ENCODE peak calls at places on chromosome 9, in four cellular contexts. J is GM12891, H is GM12878, Q is K562. L is an unnamed sample.
A peak's percentile ranks its signal among the peaks of the same experiment; 100 is the strongest.

GRCh38 chr9:129401623-129402340 is 219.1 kb downstream of the C9orf50 start:
- DNase-seq in J (no peak), Q (peak; percentile 71), H (no peak), L (no peak)

GRCh38 chr9:110623462-110624025 is 44.0 kb upstream of the SVEP1 start:
- DNase-seq in H (peak; percentile 28), J (no peak), Q (peak; percentile 16), L (peak; percentile 36)

GRCh38 chr9:82022121-82022520 is 33.5 kb downstream of the SPATA31D1 start:
- DNase-seq in H (no peak), J (no peak), Q (no peak), L (no peak)

GRCh38 chr9:88418025-88418424 is 29.8 kb downstream of the SPIN1 start:
- DNase-seq in Q (no peak), H (no peak), J (no peak), L (no peak)

GRCh38 chr9:32434892-32435291 is 50.4 kb downstream of the ACO1 start:
- DNase-seq in J (no peak), Q (no peak), H (no peak), L (no peak)

GRCh38 chr9:90860826-90861225 is 59.2 kb downstream of the SYK start:
- DNase-seq in J (no peak), Q (no peak), H (no peak), L (peak; percentile 89)

GRCh38 chr9:129436751-129437625 is 183.9 kb downstream of the C9orf50 start:
- DNase-seq in Q (peak; percentile 70), H (no peak), J (no peak), L (no peak)

GRCh38 chr9:110887276-110887675 is 151.0 kb downstream of the LPAR1 start:
- DNase-seq in Q (no peak), H (no peak), J (no peak), L (no peak)

GRCh38 chr9:69276775-69277174 is 48.2 kb upstream of the ENTREP1 start:
- DNase-seq in H (no peak), Q (no peak), J (no peak), L (no peak)

GRCh38 chr9:128298535-128299482 is 22.7 kb downstream of the SWI5 start:
- DNase-seq in Q (peak; percentile 93), J (no peak), H (no peak), L (no peak)

GRCh38 chr9:96109718-96110351 is 192.1 kb downstream of the HSD17B3 start:
- DNase-seq in Q (no peak), J (no peak), H (no peak), L (no peak)

GRCh38 chr9:133119039-133119438 is 2.0 kb downstream of the RALGDS start:
- DNase-seq in H (no peak), J (no peak), Q (no peak), L (no peak)

GRCh38 chr9:36937951-36938350 is 96.1 kb downstream of the PAX5 start:
- DNase-seq in H (no peak), J (no peak), Q (no peak), L (no peak)

GRCh38 chr9:114321759-114322158 is 1.1 kb upstream of the ORM1 start:
- DNase-seq in H (no peak), J (no peak), Q (no peak), L (no peak)

DNA sequence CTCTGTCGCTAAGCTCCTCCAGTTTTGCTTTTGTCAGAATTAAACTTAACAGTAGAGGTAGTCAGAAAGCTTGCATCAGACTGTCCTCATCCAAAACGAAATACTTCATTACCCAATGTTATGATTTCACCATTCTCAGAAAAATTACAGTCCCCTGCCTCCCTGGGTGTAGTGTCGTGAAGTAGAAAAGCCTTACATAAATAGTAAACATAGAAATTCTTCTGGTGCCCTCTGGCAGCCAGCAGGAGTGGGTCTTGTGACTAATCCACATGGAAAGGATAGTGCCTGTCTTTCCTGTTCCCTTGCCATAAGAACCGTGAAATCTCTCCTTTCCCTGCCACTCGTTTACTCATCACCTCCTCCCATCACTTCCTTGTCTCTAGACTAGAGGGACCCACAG is 230.6 kb downstream of the GNA14 start:
- DNase-seq in Q (no peak), J (no peak), H (no peak), L (peak; percentile 54)
- TF ChIP-seq SPI1 in Q (no peak), J (no peak), H (no peak), L (no peak)

DNA sequence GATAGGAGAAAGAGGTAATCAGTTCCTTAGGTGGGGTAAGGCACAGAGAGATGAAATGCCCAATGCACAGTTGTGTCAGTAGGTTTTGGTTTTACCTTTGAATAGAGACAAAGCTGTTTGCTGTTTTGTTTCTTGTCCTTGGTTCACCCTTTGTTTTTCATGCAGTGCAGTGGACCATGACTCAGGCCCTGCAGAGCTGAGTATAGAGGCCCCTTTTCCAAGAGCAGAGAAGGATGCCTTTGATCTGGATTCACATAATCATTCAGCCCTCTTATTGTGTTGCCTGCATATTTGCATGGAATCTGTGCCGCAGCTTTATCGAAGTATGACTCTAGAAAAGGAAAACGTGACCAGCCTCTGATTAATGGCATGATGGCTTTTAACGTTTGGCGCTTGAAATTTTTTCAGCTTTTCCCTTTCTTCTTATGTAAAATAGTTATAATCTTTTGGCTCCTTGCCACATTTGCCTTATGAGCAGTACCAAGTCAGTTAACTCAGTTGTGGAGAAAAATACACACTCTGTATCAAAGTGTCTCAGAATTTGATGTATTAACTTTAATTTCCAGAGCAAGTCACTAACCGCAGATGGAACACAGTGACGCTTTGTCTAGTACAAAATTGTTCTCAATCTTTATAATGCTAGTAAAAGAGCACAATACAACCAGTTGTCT is 197.6 kb downstream of the KDM4C start:
- DNase-seq in Q (no peak), J (no peak), H (no peak), L (no peak)
- TF ChIP-seq SPI1 in Q (no peak), J (no peak), H (no peak), L (no peak)

DNA sequence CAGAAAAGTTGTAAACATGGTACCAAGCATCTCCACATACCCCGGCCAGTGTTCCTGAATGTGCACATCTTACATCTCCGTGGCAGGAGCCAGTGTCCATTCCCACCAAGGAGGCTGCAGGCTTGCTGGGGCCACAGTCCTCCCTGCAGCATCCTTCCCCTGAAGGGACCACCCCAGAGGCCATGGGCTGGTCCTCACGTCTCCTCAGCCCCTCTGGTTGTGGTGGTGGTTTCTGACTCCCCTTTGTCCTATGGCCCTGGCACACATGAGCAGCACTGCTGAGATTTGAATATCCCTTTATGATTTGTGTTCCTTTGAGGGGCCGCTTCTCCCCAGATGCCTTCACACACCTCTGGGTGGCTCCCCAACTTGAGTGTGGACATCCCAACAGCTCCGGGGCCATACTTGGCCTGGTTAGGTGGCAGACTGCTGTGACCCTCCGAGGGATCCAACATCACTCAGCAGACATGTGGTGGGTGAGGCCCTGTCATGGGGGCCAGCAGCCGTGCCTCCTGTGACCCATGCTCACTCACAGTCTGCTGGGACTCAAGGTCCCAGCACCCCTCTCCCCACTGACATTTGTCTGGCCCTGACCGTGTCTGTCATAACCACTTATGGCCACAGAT is 14.3 kb downstream of the PHF2 start:
- DNase-seq in Q (no peak), H (no peak), J (no peak), L (no peak)
- TF ChIP-seq SPI1 in Q (no peak), H (no peak), J (no peak), L (no peak)

DNA sequence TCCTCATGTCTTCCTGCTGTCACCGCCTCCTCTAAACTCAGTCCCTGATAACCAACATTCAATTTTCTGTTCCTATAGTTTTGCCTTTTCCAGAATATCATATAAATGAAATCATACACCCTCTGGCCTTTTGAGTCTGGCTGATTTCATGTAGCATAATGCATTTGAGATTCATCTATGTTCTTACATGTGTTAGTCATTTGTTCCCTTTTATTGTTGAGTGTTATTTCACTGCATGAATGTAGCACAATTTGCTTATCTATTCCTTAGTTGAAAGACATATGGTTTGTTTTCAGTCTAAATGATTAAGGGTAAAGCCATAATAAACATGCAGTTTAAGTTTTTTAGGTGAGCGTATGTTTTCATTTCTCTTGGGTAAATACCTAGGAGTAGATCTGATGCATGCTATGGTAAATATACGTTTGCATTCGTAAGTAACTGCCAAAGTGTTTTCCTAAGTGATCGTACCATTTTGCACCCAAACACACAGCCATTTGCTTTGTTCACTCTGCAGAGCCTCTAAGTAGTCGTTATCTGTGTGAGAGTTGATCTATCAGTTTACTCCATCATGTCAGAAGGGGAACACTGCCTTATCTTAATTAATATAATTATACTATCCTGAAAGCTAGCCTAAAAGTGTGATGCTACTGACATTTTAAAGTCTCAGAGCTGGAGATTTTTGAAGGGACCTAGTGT is 460.8 kb downstream of the DMAC1 start:
- DNase-seq in Q (no peak), H (no peak), J (no peak), L (no peak)
- TF ChIP-seq SPI1 in Q (no peak), H (no peak), J (no peak), L (no peak)

GRCh38 chr9:76729980-76730737 is 34.1 kb upstream of the PCA3 start:
- DNase-seq in Q (no peak), J (no peak), H (no peak), L (no peak)

GRCh38 chr9:76730795-76731194 is 33.4 kb upstream of the PCA3 start:
- DNase-seq in H (no peak), Q (no peak), J (no peak), L (peak; percentile 65)

GRCh38 chr9:76725181-76725580 is 39.1 kb upstream of the PCA3 start:
- DNase-seq in H (no peak), J (no peak), Q (no peak), L (no peak)

GRCh38 chr9:76729116-76729515 is 35.1 kb upstream of the PCA3 start:
- DNase-seq in Q (no peak), H (no peak), J (no peak), L (no peak)

DNA sequence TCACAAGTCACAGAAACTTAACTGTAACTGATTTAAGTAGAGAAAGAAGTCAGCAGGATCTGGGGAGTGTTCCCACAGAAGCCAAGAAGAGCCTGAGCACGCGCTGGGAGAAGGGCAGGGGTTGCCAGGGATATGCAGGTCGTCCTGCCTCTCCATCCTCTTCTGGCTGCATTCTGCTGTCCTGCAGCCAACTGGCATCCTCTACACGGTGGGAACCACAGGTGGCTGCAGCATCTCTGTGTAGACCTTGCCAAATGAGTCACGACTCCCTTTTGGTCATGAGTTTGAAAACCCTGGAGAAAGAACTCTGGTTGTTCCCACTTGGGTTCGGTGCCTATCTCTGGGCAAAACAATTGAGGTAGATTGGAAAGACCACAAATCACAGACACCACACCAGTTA is 38.4 kb upstream of the PCA3 start:
- DNase-seq in Q (no peak), J (no peak), H (no peak), L (no peak)
- TF ChIP-seq SPI1 in Q (no peak), J (no peak), H (no peak), L (no peak)

DNA sequence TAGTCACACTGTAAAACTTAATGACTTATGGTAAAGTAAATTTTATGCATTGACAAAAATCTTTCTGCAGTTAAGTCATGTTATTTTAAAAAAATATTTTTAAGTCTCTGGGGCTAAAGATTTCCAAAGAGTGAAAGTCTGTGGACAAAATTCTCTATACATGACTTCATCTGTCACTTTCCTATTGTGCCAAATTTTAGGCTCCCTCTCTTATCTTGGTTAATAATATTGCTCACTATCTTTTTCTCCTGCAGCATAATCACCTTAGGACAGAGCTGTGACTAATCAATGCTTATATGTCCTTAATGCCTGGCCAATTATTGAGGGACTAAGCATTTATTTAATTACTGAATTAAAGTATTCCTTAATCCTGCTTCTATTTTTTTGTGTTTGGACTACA is 15.2 kb downstream of the LURAP1L start:
- DNase-seq in J (no peak), Q (no peak), H (no peak), L (no peak)
- TF ChIP-seq SPI1 in J (no peak), Q (no peak), H (no peak), L (no peak)

L was measured in HL-60.